ENCODE peak calls at places on chromosomes 12 and 14, in five cellular contexts. K is WTC11, S is mammary epithelial cell, U is foreskin fibroblast, P is GM12865. R is an unnamed sample.

GRCh38 chr14:73261520-73262426 is 24.5 kb downstream of the PAPLN start:
- DNase-seq in U (no peak), K (no peak), P (no peak), S (no peak), R (no peak)

GRCh38 chr14:77498984-77499527 is 440 bp upstream of the ISM2 start:
- DNase-seq in S (no peak), U (peak), P (no peak), K (peak), R (no peak)

GRCh38 chr14:69615471-69616407 is 4.3 kb downstream of the SUSD6 start:
- DNase-seq in U (peak), S (peak), K (no peak), P (peak), R (peak)

GRCh38 chr14:71687115-71687836 is 245.0 kb upstream of the RGS6 start:
- DNase-seq in K (no peak), S (no peak), P (no peak), U (peak), R (no peak)

GRCh38 chr12:33795536-33795935 is 226.8 kb upstream of the ALG10 start:
- DNase-seq in U (no peak), K (no peak), S (peak), P (no peak), R (no peak)

GRCh38 chr12:101789171-101789570 is 41.6 kb downstream of the GNPTAB start:
- DNase-seq in P (no peak), U (no peak), S (no peak), K (no peak), R (no peak)

GRCh38 chr12:3110579-3110978 is 33.4 kb downstream of the TSPAN9 start:
- DNase-seq in K (no peak), S (no peak), U (no peak), P (no peak), R (no peak)

GRCh38 chr12:78229491-78230209 is 399.0 kb downstream of the NAV3 start:
- DNase-seq in U (peak), K (peak), P (peak), S (peak), R (peak)

GRCh38 chr14:104333903-104334811 is 195.8 kb downstream of the KIF26A start:
- DNase-seq in S (no peak), K (no peak), P (no peak), U (no peak), R (no peak)

GRCh38 chr14:33642641-33643342 is 308.1 kb downstream of the EGLN3 start:
- DNase-seq in K (no peak), S (no peak), P (no peak), U (no peak), R (no peak)

GRCh38 chr14:34711808-34712712 is 2.3 kb downstream of the CFL2 start:
- DNase-seq in S (no peak), K (no peak), U (peak), P (no peak), R (no peak)

GRCh38 chr12:6961278-6961694 is 9.2 kb downstream of the PHB2 start:
- DNase-seq in S (peak), U (peak), P (peak), K (no peak), R (no peak)

GRCh38 chr12:126708492-126708896 is 1558.5 kb upstream of the TMEM132C start:
- DNase-seq in U (peak), K (no peak), S (no peak), P (peak), R (no peak)

GRCh38 chr12:112988224-112988623 is 9.9 kb downstream of the OAS2 start:
- DNase-seq in K (no peak), S (no peak), P (peak), U (no peak), R (no peak)

GRCh38 chr12:108131657-108132126 is 2.6 kb downstream of the WSCD2 start:
- DNase-seq in U (no peak), K (no peak), S (no peak), P (no peak), R (no peak)

GRCh38 chr12:121711925-121712461 is 559 bp upstream of the TMEM120B start:
- DNase-seq in K (peak), U (no peak), S (no peak), P (peak), R (peak)

GRCh38 chr14:97978336-97978735 is 1181.2 kb downstream of the VRK1 start:
- DNase-seq in U (peak), K (peak), P (peak), S (peak), R (peak)

GRCh38 chr12:111767362-111768158 is 827 bp downstream of the ALDH2 start:
- DNase-seq in S (no peak), P (no peak), U (peak), K (peak), R (peak)

GRCh38 chr14:37903561-37904191 is 304.0 kb upstream of the SSTR1 start:
- DNase-seq in K (no peak), U (peak), S (peak), P (peak), R (peak)

GRCh38 chr14:51035611-51036192 is 59.2 kb downstream of the TRIM9 start:
- DNase-seq in K (no peak), S (peak), P (no peak), U (no peak), R (no peak)

GRCh38 chr12:128205758-128206157 is 61.2 kb upstream of the TMEM132C start:
- DNase-seq in K (no peak), S (no peak), U (no peak), P (no peak), R (no peak)

GRCh38 chr14:106622200-106622745 is 1095.9 kb downstream of the TMEM121 start:
- DNase-seq in P (no peak), K (no peak), U (no peak), S (no peak), R (no peak)

GRCh38 chr14:52265248-52265647 is 2.2 kb upstream of the PTGDR start:
- DNase-seq in K (no peak), S (no peak), U (no peak), P (peak), R (no peak)

GRCh38 chr14:23379331-23380196 is 2.7 kb downstream of the CMTM5 start:
- DNase-seq in P (peak), K (peak), S (peak), U (peak), R (no peak)

GRCh38 chr12:93868771-93869170 is 191.6 kb downstream of the CRADD start:
- DNase-seq in K (no peak), P (no peak), S (no peak), U (peak), R (no peak)

GRCh38 chr12:40225984-40226602 is 1.3 kb downstream of the LRRK2 start:
- DNase-seq in S (no peak), K (no peak), P (peak), U (no peak), R (no peak)

GRCh38 chr12:28191018-28191595 is 851 bp downstream of the CCDC91 start:
- DNase-seq in P (peak), U (peak), S (peak), K (no peak), R (peak)

GRCh38 chr14:85711620-85712019 is 181.7 kb downstream of the FLRT2 start:
- DNase-seq in K (no peak), P (no peak), U (peak), S (no peak), R (no peak)

GRCh38 chr12:68932123-68932700 is 759 bp downstream of the CPM start:
- DNase-seq in S (no peak), K (no peak), P (peak), U (no peak), R (no peak)

GRCh38 chr12:113899844-113900471 is 66.2 kb downstream of the RBM19 start:
- DNase-seq in S (peak), K (no peak), P (no peak), U (no peak), R (no peak)

GRCh38 chr14:24665440-24665991 is 31.5 kb upstream of the GZMB start:
- DNase-seq in S (peak), U (no peak), P (peak), K (no peak), R (no peak)

GRCh38 chr12:104866286-104866685 is 91.8 kb downstream of the SLC41A2 start:
- DNase-seq in S (peak), P (no peak), K (no peak), U (peak), R (peak)

GRCh38 chr14:36690301-36691020 is 28.8 kb downstream of the PAX9 start:
- DNase-seq in S (peak), U (peak), K (no peak), P (no peak), R (peak)

GRCh38 chr12:98574110-98574509 is 19.4 kb upstream of the SLC25A3 start:
- DNase-seq in S (peak), K (no peak), U (peak), P (no peak), R (no peak)

GRCh38 chr12:24982250-24982649 is 33.3 kb upstream of the BCAT1 start:
- DNase-seq in U (no peak), P (no peak), S (no peak), K (no peak), R (no peak)

GRCh38 chr14:100726812-100727564 is at the start of gene DLK1:
- DNase-seq in K (peak), U (no peak), S (no peak), P (no peak), R (no peak)

GRCh38 chr14:100725587-100726387 is 905 bp upstream of the DLK1 start:
- DNase-seq in U (no peak), S (no peak), K (no peak), P (no peak), R (no peak)

GRCh38 chr14:100728962-100729361 is 2.3 kb downstream of the DLK1 start:
- DNase-seq in U (no peak), K (no peak), P (no peak), S (no peak), R (no peak)

GRCh38 chr14:100726467-100726811 is 253 bp upstream of the DLK1 start:
- DNase-seq in S (no peak), K (peak), P (no peak), U (no peak), R (no peak)

GRCh38 chr14:100727565-100728240 is 1.0 kb downstream of the DLK1 start:
- DNase-seq in K (no peak), U (no peak), S (no peak), P (no peak), R (no peak)
- TF ChIP-seq CTCF in K (no peak), U (no peak), S (no peak), P (no peak), R (no peak)

GRCh38 chr12:65962921-65963883 is 138.9 kb downstream of the HMGA2 start:
- DNase-seq in U (peak), S (no peak), K (peak), P (peak), R (no peak)
- TF ChIP-seq CTCF in U (peak), S (no peak), K (no peak), P (peak), R (peak)

DNA sequence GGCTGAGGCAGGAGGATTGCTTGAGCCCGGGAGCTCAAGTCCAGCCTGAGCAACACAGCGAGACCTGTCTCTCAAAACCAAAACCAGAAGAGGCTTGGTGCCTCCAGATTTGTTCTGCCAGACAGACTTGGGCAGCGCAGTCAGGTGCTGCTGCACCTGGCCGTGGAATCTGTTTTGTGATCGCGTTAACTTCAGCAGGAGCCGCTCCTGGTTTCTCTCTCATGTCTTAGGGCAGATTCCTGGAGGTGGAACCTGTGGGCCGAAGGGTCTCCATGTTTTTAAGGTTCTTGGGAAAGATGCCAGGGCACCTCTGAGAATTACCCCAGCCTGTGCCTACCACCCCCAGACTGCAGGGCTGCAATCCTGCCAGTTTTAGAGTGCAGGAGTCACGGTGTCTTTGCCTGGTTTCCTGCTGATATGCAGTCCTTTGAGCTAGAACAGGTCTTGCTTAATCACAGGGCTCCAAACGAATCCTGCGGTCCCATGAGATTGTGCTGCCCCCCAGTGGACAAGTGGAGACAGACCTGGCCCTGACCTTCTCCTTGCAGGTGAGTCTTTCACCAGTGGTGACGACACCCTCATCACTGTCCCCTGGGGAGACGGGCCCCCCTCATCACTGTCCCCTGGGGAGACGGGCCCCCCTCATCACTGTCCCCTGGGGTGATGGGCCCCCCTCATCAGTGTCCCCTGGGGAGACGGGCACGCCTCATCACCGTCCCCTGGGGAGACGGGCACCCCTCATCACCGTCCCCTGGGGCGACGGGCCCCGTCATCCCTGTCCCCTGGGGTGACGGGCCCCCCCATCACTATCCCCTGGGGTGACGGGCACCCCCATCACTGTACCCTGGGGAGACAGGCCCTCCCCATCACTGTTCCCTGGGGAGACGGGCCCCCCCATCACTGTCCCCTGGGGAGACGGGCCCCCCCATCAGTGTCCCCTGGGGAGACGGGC is 37.6 kb downstream of the PACS2 start:
- DNase-seq in U (peak), K (peak), S (peak), P (peak), R (peak)
- TF ChIP-seq CTCF in U (peak), K (peak), S (peak), P (peak), R (peak)

GRCh38 chr12:22787557-22787956 is 162.6 kb downstream of the ETNK1 start:
- DNase-seq in S (no peak), U (no peak), K (no peak), P (no peak), R (no peak)
- TF ChIP-seq CTCF in S (no peak), U (no peak), K (no peak), P (no peak), R (no peak)

GRCh38 chr12:57993834-57994233 is 52.5 kb downstream of the ATP23 start:
- DNase-seq in K (no peak), U (no peak), S (peak), P (no peak), R (no peak)

GRCh38 chr12:57990241-57990883 is 49.0 kb downstream of the ATP23 start:
- DNase-seq in U (no peak), P (no peak), K (no peak), S (no peak), R (no peak)

GRCh38 chr12:57992001-57992400 is 50.6 kb downstream of the ATP23 start:
- DNase-seq in K (no peak), S (no peak), U (no peak), P (no peak), R (no peak)

GRCh38 chr12:57989837-57990236 is 48.5 kb downstream of the ATP23 start:
- DNase-seq in K (no peak), P (no peak), S (no peak), U (no peak), R (no peak)

GRCh38 chr12:57993030-57993429 is 51.7 kb downstream of the ATP23 start:
- DNase-seq in U (peak), P (no peak), K (no peak), S (no peak), R (peak)
- TF ChIP-seq CTCF in U (peak), P (no peak), K (no peak), S (no peak), R (peak)

GRCh38 chr12:56645201-56645716 is 525 bp downstream of the ATP5F1B start:
- DNase-seq in S (no peak), U (peak), K (no peak), P (peak), R (no peak)
- TF ChIP-seq CTCF in S (no peak), U (no peak), K (no peak), P (no peak), R (no peak)

DNA sequence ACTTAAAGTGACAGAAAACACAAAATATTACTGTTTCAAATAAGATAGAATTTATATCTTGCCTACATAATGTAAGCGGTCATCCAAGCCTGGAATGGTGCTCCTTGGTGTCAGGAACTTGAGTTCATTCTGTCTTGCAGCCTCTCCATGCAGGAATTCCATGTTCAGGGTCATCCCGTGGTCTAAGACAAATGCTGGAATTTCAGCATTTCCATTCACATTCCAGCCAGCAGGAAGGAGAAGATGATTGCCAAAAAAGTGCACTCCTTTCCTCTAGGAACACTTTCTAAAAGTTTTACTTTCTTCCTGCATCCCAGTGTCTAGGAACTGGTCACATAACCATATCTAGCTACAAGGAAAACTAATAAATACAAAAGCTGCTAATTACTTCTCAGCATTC is 106.3 kb downstream of the PTPRO start:
- DNase-seq in S (no peak), K (peak), U (peak), P (no peak), R (no peak)
- TF ChIP-seq CTCF in S (no peak), K (no peak), U (no peak), P (no peak), R (no peak)

R was measured in HFFc6.